ENCODE peak calls at places on chromosomes 16 and 17, in four cellular contexts. One of them, this sample, is unnamed.

GRCh38 chr17:38751144-38751802 is 1.3 kb upstream of the PSMB3 start:
- DNase-seq in esophagus squamous epithelium: no peak
- DNase-seq in tibial artery: no peak
- DNase-seq in neural progenitor cell: peak; percentile 53
- DNase-seq in this sample: no peak

GRCh38 chr17:77875051-77875780 is 83.3 kb upstream of the TNRC6C start:
- DNase-seq in neural progenitor cell: no peak
- DNase-seq in esophagus squamous epithelium: no peak
- DNase-seq in tibial artery: no peak
- DNase-seq in this sample: peak; percentile 34

GRCh38 chr17:2468270-2468669 is 43.4 kb downstream of the METTL16 start:
- DNase-seq in esophagus squamous epithelium: no peak
- DNase-seq in tibial artery: no peak
- DNase-seq in neural progenitor cell: no peak
- DNase-seq in this sample: no peak

GRCh38 chr16:49675417-49675816 is 180.5 kb downstream of the ZNF423 start:
- DNase-seq in esophagus squamous epithelium: no peak
- DNase-seq in tibial artery: no peak
- DNase-seq in neural progenitor cell: no peak
- DNase-seq in this sample: no peak

GRCh38 chr17:38349097-38349904 is 2.3 kb upstream of the SOCS7 start:
- DNase-seq in neural progenitor cell: peak; percentile 85
- DNase-seq in tibial artery: peak; percentile 91
- DNase-seq in esophagus squamous epithelium: no peak
- DNase-seq in this sample: peak; percentile 81

GRCh38 chr17:81278831-81279230 is 16.3 kb downstream of the SLC38A10 start:
- DNase-seq in neural progenitor cell: no peak
- DNase-seq in tibial artery: no peak
- DNase-seq in esophagus squamous epithelium: no peak
- DNase-seq in this sample: no peak

GRCh38 chr16:23753908-23754593 is 775 bp upstream of the CHP2 start:
- DNase-seq in esophagus squamous epithelium: no peak
- DNase-seq in tibial artery: no peak
- DNase-seq in neural progenitor cell: peak; percentile 72
- DNase-seq in this sample: no peak

GRCh38 chr17:74859439-74860228 is at the start of gene GRIN2C:
- DNase-seq in tibial artery: no peak
- DNase-seq in esophagus squamous epithelium: no peak
- DNase-seq in neural progenitor cell: peak; percentile 52
- DNase-seq in this sample: no peak

GRCh38 chr16:73074399-73074798 is 26.5 kb upstream of the ZFHX3 start:
- DNase-seq in esophagus squamous epithelium: no peak
- DNase-seq in neural progenitor cell: no peak
- DNase-seq in tibial artery: no peak
- DNase-seq in this sample: no peak

GRCh38 chr17:64261422-64262124 is 1.5 kb downstream of the TEX2 start:
- DNase-seq in tibial artery: no peak
- DNase-seq in neural progenitor cell: no peak
- DNase-seq in esophagus squamous epithelium: no peak
- DNase-seq in this sample: no peak

GRCh38 chr17:82490512-82491195 is 28.9 kb upstream of the FOXK2 start:
- DNase-seq in esophagus squamous epithelium: no peak
- DNase-seq in neural progenitor cell: no peak
- DNase-seq in tibial artery: no peak
- DNase-seq in this sample: no peak

GRCh38 chr16:51129105-51129504 is 22.0 kb downstream of the SALL1 start:
- DNase-seq in tibial artery: no peak
- DNase-seq in neural progenitor cell: peak; percentile 70
- DNase-seq in esophagus squamous epithelium: no peak
- DNase-seq in this sample: no peak

GRCh38 chr17:28038802-28039600 is 3.5 kb upstream of the NLK start:
- DNase-seq in neural progenitor cell: no peak
- DNase-seq in esophagus squamous epithelium: no peak
- DNase-seq in tibial artery: no peak
- DNase-seq in this sample: no peak

GRCh38 chr17:15285466-15285865 is 20.3 kb upstream of the PMP22 start:
- DNase-seq in tibial artery: no peak
- DNase-seq in esophagus squamous epithelium: no peak
- DNase-seq in neural progenitor cell: no peak
- DNase-seq in this sample: no peak

GRCh38 chr17:28612936-28613872 is 781 bp downstream of the RSKR start:
- DNase-seq in esophagus squamous epithelium: no peak
- DNase-seq in neural progenitor cell: peak; percentile 74
- DNase-seq in tibial artery: no peak
- DNase-seq in this sample: peak; percentile 42

GRCh38 chr17:33494156-33494555 is 201.1 kb upstream of the ASIC2 start:
- DNase-seq in esophagus squamous epithelium: no peak
- DNase-seq in tibial artery: no peak
- DNase-seq in neural progenitor cell: no peak
- DNase-seq in this sample: peak; percentile 35

GRCh38 chr17:82065638-82066303 is at the start of gene DUS1L:
- DNase-seq in neural progenitor cell: peak; percentile 83
- DNase-seq in tibial artery: no peak
- DNase-seq in esophagus squamous epithelium: no peak
- DNase-seq in this sample: no peak

GRCh38 chr17:45709889-45710288 is 74.2 kb upstream of the CRHR1 start:
- DNase-seq in esophagus squamous epithelium: no peak
- DNase-seq in tibial artery: no peak
- DNase-seq in neural progenitor cell: peak; percentile 44
- DNase-seq in this sample: no peak

GRCh38 chr17:55215711-55216110 is 49.0 kb upstream of the HLF start:
- DNase-seq in neural progenitor cell: no peak
- DNase-seq in tibial artery: no peak
- DNase-seq in esophagus squamous epithelium: no peak
- DNase-seq in this sample: no peak

GRCh38 chr17:80065478-80066170 is 29.2 kb downstream of the CCDC40 start:
- DNase-seq in neural progenitor cell: peak; percentile 62
- DNase-seq in esophagus squamous epithelium: no peak
- DNase-seq in tibial artery: no peak
- DNase-seq in this sample: no peak

GRCh38 chr17:14321980-14322776 is 21.3 kb downstream of the HS3ST3B1 start:
- DNase-seq in tibial artery: no peak
- DNase-seq in esophagus squamous epithelium: no peak
- DNase-seq in neural progenitor cell: no peak
- DNase-seq in this sample: no peak

GRCh38 chr17:49456172-49456965 is 38.7 kb upstream of the NGFR start:
- DNase-seq in tibial artery: no peak
- DNase-seq in neural progenitor cell: no peak
- DNase-seq in esophagus squamous epithelium: no peak
- DNase-seq in this sample: peak; percentile 21

GRCh38 chr17:27473748-27474609 is 17.7 kb downstream of the KSR1 start:
- DNase-seq in esophagus squamous epithelium: no peak
- DNase-seq in tibial artery: no peak
- DNase-seq in neural progenitor cell: no peak
- DNase-seq in this sample: no peak

GRCh38 chr17:68777243-68777855 is 176.2 kb upstream of the FAM20A start:
- DNase-seq in neural progenitor cell: peak; percentile 65
- DNase-seq in tibial artery: peak; percentile 69
- DNase-seq in esophagus squamous epithelium: no peak
- DNase-seq in this sample: peak; percentile 71

GRCh38 chr17:78358538-78359215 is 1.2 kb downstream of the SOCS3 start:
- DNase-seq in neural progenitor cell: peak; percentile 71
- DNase-seq in esophagus squamous epithelium: no peak
- DNase-seq in tibial artery: no peak
- DNase-seq in this sample: no peak

GRCh38 chr16:67445441-67445912 is 14.6 kb downstream of the HSD11B2 start:
- DNase-seq in esophagus squamous epithelium: no peak
- DNase-seq in tibial artery: no peak
- DNase-seq in neural progenitor cell: no peak
- DNase-seq in this sample: no peak

GRCh38 chr17:50056961-50057330 is 1.0 kb downstream of the ITGA3 start:
- DNase-seq in neural progenitor cell: peak; percentile 49
- DNase-seq in esophagus squamous epithelium: no peak
- DNase-seq in tibial artery: no peak
- DNase-seq in this sample: peak; percentile 55

GRCh38 chr17:63035695-63036094 is 69.7 kb downstream of the TANC2 start:
- DNase-seq in tibial artery: no peak
- DNase-seq in neural progenitor cell: no peak
- DNase-seq in esophagus squamous epithelium: no peak
- DNase-seq in this sample: no peak

GRCh38 chr17:2084766-2085647 is 30.1 kb downstream of the HIC1 start:
- DNase-seq in esophagus squamous epithelium: no peak
- DNase-seq in neural progenitor cell: no peak
- DNase-seq in tibial artery: no peak
- DNase-seq in this sample: peak; percentile 64

GRCh38 chr16:873243-873661 is 72.7 kb upstream of the GNG13 start:
- DNase-seq in tibial artery: no peak
- DNase-seq in neural progenitor cell: no peak
- DNase-seq in esophagus squamous epithelium: no peak
- DNase-seq in this sample: no peak

GRCh38 chr16:1791256-1791942 is 2.1 kb downstream of the IGFALS start:
- DNase-seq in tibial artery: no peak
- DNase-seq in neural progenitor cell: no peak
- DNase-seq in esophagus squamous epithelium: no peak
- DNase-seq in this sample: no peak

GRCh38 chr17:35313875-35314409 is 59.5 kb downstream of the SLFN11 start:
- DNase-seq in tibial artery: peak; percentile 68
- DNase-seq in esophagus squamous epithelium: no peak
- DNase-seq in neural progenitor cell: no peak
- DNase-seq in this sample: no peak

GRCh38 chr16:55651841-55652824 is 3.7 kb upstream of the SLC6A2 start:
- DNase-seq in tibial artery: no peak
- DNase-seq in esophagus squamous epithelium: no peak
- DNase-seq in neural progenitor cell: no peak
- DNase-seq in this sample: no peak

GRCh38 chr17:78896091-78896833 is 6.7 kb downstream of the CEP295NL start:
- DNase-seq in neural progenitor cell: no peak
- DNase-seq in tibial artery: no peak
- DNase-seq in esophagus squamous epithelium: no peak
- DNase-seq in this sample: no peak

GRCh38 chr16:14018848-14019247 is 52.3 kb upstream of the MRTFB start:
- DNase-seq in tibial artery: no peak
- DNase-seq in neural progenitor cell: peak; percentile 27
- DNase-seq in esophagus squamous epithelium: no peak
- DNase-seq in this sample: no peak

GRCh38 chr16:28241924-28242323 is 30.2 kb upstream of the XPO6 start:
- DNase-seq in neural progenitor cell: no peak
- DNase-seq in esophagus squamous epithelium: no peak
- DNase-seq in tibial artery: no peak
- DNase-seq in this sample: no peak

GRCh38 chr17:79915850-79916430 is 76.7 kb upstream of the CBX4 start:
- DNase-seq in esophagus squamous epithelium: no peak
- DNase-seq in neural progenitor cell: peak; percentile 63
- DNase-seq in tibial artery: no peak
- DNase-seq in this sample: no peak

GRCh38 chr16:14405611-14406537 is 224.2 kb downstream of the PARN start:
- DNase-seq in esophagus squamous epithelium: no peak
- DNase-seq in neural progenitor cell: peak; percentile 53
- DNase-seq in tibial artery: peak; percentile 73
- DNase-seq in this sample: no peak

GRCh38 chr16:9128346-9129342 is 37.2 kb downstream of the HAPSTR1 start:
- DNase-seq in tibial artery: no peak
- DNase-seq in neural progenitor cell: no peak
- DNase-seq in esophagus squamous epithelium: no peak
- DNase-seq in this sample: peak; percentile 14

GRCh38 chr16:59290718-59291117 is 556.6 kb upstream of the GOT2 start:
- DNase-seq in esophagus squamous epithelium: no peak
- DNase-seq in neural progenitor cell: no peak
- DNase-seq in tibial artery: no peak
- DNase-seq in this sample: no peak
- TF ChIP-seq CTCF in esophagus squamous epithelium: no peak
- TF ChIP-seq CTCF in neural progenitor cell: no peak
- TF ChIP-seq CTCF in tibial artery: no peak
- TF ChIP-seq CTCF in this sample: no peak

GRCh38 chr16:87143661-87144121 is 173.5 kb downstream of the C16orf95 start:
- DNase-seq in esophagus squamous epithelium: no peak
- DNase-seq in tibial artery: peak; percentile 62
- DNase-seq in neural progenitor cell: no peak
- DNase-seq in this sample: no peak
- H3K27ac ChIP-seq in esophagus squamous epithelium: no peak overlapping the region
- H3K27ac ChIP-seq in tibial artery: no peak overlapping the region
- H3K27ac ChIP-seq in neural progenitor cell: no peak overlapping the region
- H3K27ac ChIP-seq in this sample: no peak overlapping the region

DNA sequence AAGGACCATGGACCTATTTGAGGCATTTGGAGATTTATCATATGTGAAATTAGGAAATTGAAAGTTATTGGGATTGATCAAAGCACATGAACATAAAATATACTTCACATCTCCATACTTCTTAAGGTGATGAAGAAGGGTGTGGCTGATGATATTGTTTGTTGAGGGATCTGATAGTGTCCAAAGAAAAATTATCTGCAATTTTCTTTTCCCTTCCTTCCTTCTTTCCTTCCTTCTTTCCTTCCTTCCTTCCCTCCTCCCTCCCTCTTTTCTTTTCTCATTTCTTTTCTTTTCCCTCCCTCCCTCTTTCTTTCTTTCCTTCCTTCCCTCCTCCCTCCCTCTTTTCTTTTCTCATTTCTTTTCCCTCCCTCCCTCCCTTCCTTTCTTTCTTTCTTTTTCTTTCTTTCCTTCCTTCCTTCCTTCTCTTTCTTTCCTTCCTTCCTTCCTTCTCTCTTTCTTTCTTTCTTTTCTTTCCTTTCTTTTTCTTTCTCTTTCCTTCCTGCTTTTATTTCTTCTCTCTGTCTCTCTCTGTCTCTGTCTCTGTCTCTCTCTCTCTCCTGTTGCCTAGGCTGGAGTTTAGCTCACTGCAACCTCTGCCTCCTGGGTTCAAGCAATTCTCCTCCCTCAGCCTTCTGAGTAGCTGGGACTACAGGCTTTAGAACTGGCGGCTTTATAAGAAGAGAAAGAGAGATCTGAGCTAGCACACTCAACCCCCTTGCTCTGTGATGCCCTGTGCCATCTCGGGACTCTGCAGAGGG is 20.9 kb upstream of the ITPRIPL2 start:
- DNase-seq in tibial artery: peak; percentile 24
- DNase-seq in esophagus squamous epithelium: no peak
- DNase-seq in neural progenitor cell: no peak
- DNase-seq in this sample: no peak
- TF ChIP-seq CTCF in tibial artery: no peak
- TF ChIP-seq CTCF in esophagus squamous epithelium: no peak
- TF ChIP-seq CTCF in neural progenitor cell: no peak
- TF ChIP-seq CTCF in this sample: no peak

GRCh38 chr17:17149520-17150449 is 56.3 kb downstream of the PLD6 start:
- DNase-seq in esophagus squamous epithelium: no peak
- DNase-seq in neural progenitor cell: no peak
- DNase-seq in tibial artery: no peak
- DNase-seq in this sample: no peak
- H3K27ac ChIP-seq in esophagus squamous epithelium: peak overlapping the region; percentile 29
- H3K27ac ChIP-seq in neural progenitor cell: no peak overlapping the region
- H3K27ac ChIP-seq in tibial artery: peak overlapping the region; percentile 81
- H3K27ac ChIP-seq in this sample: no peak overlapping the region

GRCh38 chr16:77784441-77785356 is 3.7 kb upstream of the VAT1L start:
- DNase-seq in tibial artery: no peak
- DNase-seq in esophagus squamous epithelium: no peak
- DNase-seq in neural progenitor cell: no peak
- DNase-seq in this sample: no peak
- TF ChIP-seq CTCF in tibial artery: peak; percentile 9
- TF ChIP-seq CTCF in esophagus squamous epithelium: no peak
- TF ChIP-seq CTCF in neural progenitor cell: peak; percentile 34
- TF ChIP-seq CTCF in this sample: peak; percentile 34

GRCh38 chr16:79770244-79771064 is 169.9 kb upstream of the MAF start:
- DNase-seq in tibial artery: peak; percentile 94
- DNase-seq in esophagus squamous epithelium: peak; percentile 17
- DNase-seq in neural progenitor cell: peak; percentile 96
- DNase-seq in this sample: peak; percentile 76
- H3K27ac ChIP-seq in tibial artery: peak overlapping the region; percentile 79
- H3K27ac ChIP-seq in esophagus squamous epithelium: peak overlapping the region; percentile 92
- H3K27ac ChIP-seq in neural progenitor cell: no peak overlapping the region
- H3K27ac ChIP-seq in this sample: peak overlapping the region; percentile 79